ENCODE peak calls at places on chromosomes 5 and 9, in four cellular contexts. J is HEK293T; L is stimulated activated naive CD8-positive, alpha-beta T cell treated with anti-CD3 and anti-CD28 coated beads, Interleukin-15, amount 100 ng/mL, for 72 hours; I is stimulated activated CD8-positive, alpha-beta memory T cell treated with anti-CD3 and anti-CD28 coated beads, Interleukin-12 subunit alpha, Interleukin-12 subunit beta, amount 100 ng/mL, for 4 hours. C is an unnamed sample.

GRCh38 chr5:138448481-138449398 is 9.9 kb downstream of the REEP2 start:
- DNase-seq in J (no peak), L (no peak), I (no peak), C (no peak)

GRCh38 chr9:13487936-13488335 is 208.4 kb upstream of the MPDZ start:
- DNase-seq in J (no peak), L (no peak), I (no peak), C (no peak)

GRCh38 chr9:1604942-1605560 is 410.1 kb upstream of the SMARCA2 start:
- DNase-seq in J (peak), L (no peak), I (no peak), C (no peak)

GRCh38 chr5:174843263-174844250 is 119.2 kb downstream of the MSX2 start:
- DNase-seq in J (no peak), L (no peak), I (no peak), C (no peak)

GRCh38 chr5:6175172-6175855 is 203.0 kb downstream of the MED10 start:
- DNase-seq in J (no peak), L (no peak), I (no peak), C (no peak)

GRCh38 chr5:80834710-80835109 is 125.5 kb upstream of the RASGRF2 start:
- DNase-seq in J (no peak), L (no peak), I (no peak), C (no peak)

GRCh38 chr5:159786901-159787691 is 129.2 kb upstream of the ADRA1B start:
- DNase-seq in J (no peak), L (no peak), I (no peak), C (peak)

GRCh38 chr9:132210472-132211145 is 48.8 kb downstream of the NTNG2 start:
- DNase-seq in J (no peak), L (no peak), I (no peak), C (no peak)

GRCh38 chr5:16909464-16909863 is 26.6 kb downstream of the MYO10 start:
- DNase-seq in J (no peak), L (no peak), I (no peak), C (no peak)

GRCh38 chr5:63398346-63398745 is 563.9 kb downstream of the HTR1A start:
- DNase-seq in J (no peak), L (no peak), I (no peak), C (no peak)

GRCh38 chr5:152164860-152165259 is 240.2 kb upstream of the GLRA1 start:
- DNase-seq in J (no peak), L (no peak), I (no peak), C (no peak)

GRCh38 chr9:137431416-137431931 is 8.3 kb downstream of the NOXA1 start:
- DNase-seq in J (no peak), L (no peak), I (no peak), C (no peak)

GRCh38 chr5:39491210-39491609 is 66.4 kb upstream of the DAB2 start:
- DNase-seq in J (no peak), L (no peak), I (no peak), C (no peak)

GRCh38 chr5:43065384-43066230 is 25.5 kb upstream of the ANXA2R start:
- DNase-seq in J (no peak), L (peak), I (peak), C (peak)

GRCh38 chr9:78573205-78573604 is 276.3 kb downstream of the PSAT1 start:
- DNase-seq in J (no peak), L (no peak), I (no peak), C (no peak)

GRCh38 chr5:33975846-33976245 is 8.6 kb downstream of the SLC45A2 start:
- DNase-seq in J (no peak), L (no peak), I (no peak), C (no peak)

GRCh38 chr5:38468978-38469706 is 87.3 kb downstream of the LIFR start:
- DNase-seq in J (no peak), L (no peak), I (no peak), C (peak)

GRCh38 chr5:79236364-79236969 is 536 bp downstream of the JMY start:
- DNase-seq in J (peak), L (peak), I (no peak), C (no peak)

GRCh38 chr5:5752844-5753243 is 330.4 kb downstream of the ICE1 start:
- DNase-seq in J (no peak), L (no peak), I (no peak), C (no peak)

GRCh38 chr9:76887003-76887821 is 18.7 kb downstream of the PRUNE2 start:
- DNase-seq in J (no peak), L (no peak), I (no peak), C (no peak)

GRCh38 chr5:162230348-162230747 is 162.8 kb downstream of the GABRG2 start:
- DNase-seq in J (no peak), L (no peak), I (no peak), C (no peak)

GRCh38 chr9:81535542-81536241 is 153.7 kb downstream of the TLE1 start:
- DNase-seq in J (no peak), L (no peak), I (no peak), C (no peak)

GRCh38 chr5:173187054-173187743 is 42.9 kb downstream of the BNIP1 start:
- DNase-seq in J (no peak), L (no peak), I (no peak), C (no peak)

GRCh38 chr5:132877466-132877865 is 4.0 kb downstream of the LEAP2 start:
- DNase-seq in J (no peak), L (no peak), I (no peak), C (no peak)

GRCh38 chr9:69323886-69324285 is 1.1 kb upstream of the ENTREP1 start:
- DNase-seq in J (no peak), L (no peak), I (no peak), C (no peak)

GRCh38 chr9:31744589-31744988 is 639.9 kb upstream of the ACO1 start:
- DNase-seq in J (no peak), L (no peak), I (no peak), C (no peak)

GRCh38 chr9:70046274-70047070 is 2.8 kb downstream of the MAMDC2 start:
- DNase-seq in J (no peak), L (no peak), I (no peak), C (peak)

GRCh38 chr5:133400831-133401351 is 211.4 kb downstream of the FSTL4 start:
- DNase-seq in J (no peak), L (no peak), I (no peak), C (no peak)

GRCh38 chr9:123412171-123412820 is 56.3 kb downstream of the CRB2 start:
- DNase-seq in J (no peak), L (no peak), I (no peak), C (no peak)

GRCh38 chr5:76810236-76810635 is 8.6 kb upstream of the F2RL1 start:
- DNase-seq in J (no peak), L (no peak), I (no peak), C (no peak)

GRCh38 chr9:84953797-84954695 is 284.5 kb downstream of the NTRK2 start:
- DNase-seq in J (peak), L (peak), I (no peak), C (peak)

GRCh38 chr9:132615822-132616221 is 33.4 kb downstream of the BARHL1 start:
- DNase-seq in J (no peak), L (no peak), I (no peak), C (no peak)

C was measured in upper lobe of left lung.